ENCODE peak calls at places on chromosomes 16 and 17, in nine cellular contexts. B, J, H, W, R, V, S, K and Y are unnamed samples. For H3K9me3 and H3K27me3, the result is how much of the 10 kb centered on the place peaks cover.

GRCh38 chr17:35147313-35147982 is at the start of gene UNC45B:
- DNase-seq in J (peak), R (no peak), K (no peak), V (no peak), H (no peak), B (no peak), W (no peak), S (no peak), Y (peak)

GRCh38 chr16:15523092-15523541 is 88.7 kb downstream of the BMERB1 start:
- DNase-seq in S (no peak), R (no peak), V (no peak), H (no peak), B (no peak), J (no peak), K (no peak), W (peak), Y (peak)

GRCh38 chr16:79210629-79211028 is 389.9 kb downstream of the MAF start:
- DNase-seq in S (no peak), H (no peak), W (no peak), V (no peak), J (no peak), K (no peak), B (no peak), R (no peak), Y (no peak)

GRCh38 chr16:10871157-10871991 is 5.6 kb upstream of the CIITA start:
- DNase-seq in V (peak), S (peak), H (no peak), W (peak), B (peak), K (peak), J (peak), R (no peak), Y (no peak)

GRCh38 chr16:194516-194915 is 14.3 kb downstream of the HBQ1 start:
- DNase-seq in H (no peak), V (peak), W (no peak), B (no peak), R (no peak), K (no peak), S (no peak), J (no peak), Y (no peak)

GRCh38 chr17:77768475-77768874 is 190.0 kb upstream of the TNRC6C start:
- DNase-seq in R (no peak), J (no peak), H (no peak), W (no peak), V (no peak), S (no peak), B (no peak), K (no peak), Y (no peak)

GRCh38 chr17:39668141-39668924 is at the start of gene PNMT:
- DNase-seq in K (peak), S (no peak), R (peak), B (peak), W (peak), V (peak), J (peak), H (no peak), Y (peak)

GRCh38 chr17:67575325-67575724 is 142.4 kb upstream of the NOL11 start:
- DNase-seq in S (no peak), V (no peak), B (no peak), J (no peak), R (no peak), K (no peak), W (peak), H (peak), Y (no peak)

GRCh38 chr17:80986816-80987480 is 4.7 kb upstream of the CHMP6 start:
- DNase-seq in H (no peak), S (peak), V (no peak), R (no peak), W (no peak), J (peak), B (no peak), K (peak), Y (peak)

GRCh38 chr17:44758414-44759095 is at the start of gene ADAM11:
- DNase-seq in S (no peak), K (no peak), V (no peak), B (no peak), W (no peak), H (no peak), R (peak), J (no peak), Y (no peak)

GRCh38 chr17:81025756-81026155 is 9.2 kb upstream of the BAIAP2 start:
- DNase-seq in V (no peak), R (no peak), S (no peak), K (no peak), W (no peak), B (no peak), H (no peak), J (peak), Y (peak)

GRCh38 chr17:82772026-82772425 is 20.2 kb downstream of the TBCD start:
- DNase-seq in W (peak), R (no peak), K (no peak), V (peak), J (no peak), B (no peak), S (no peak), H (no peak), Y (peak)

GRCh38 chr17:50101346-50102163 is 6.4 kb downstream of the PDK2 start:
- DNase-seq in S (peak), H (no peak), J (no peak), K (no peak), R (peak), B (no peak), W (peak), V (no peak), Y (peak)

GRCh38 chr17:3843935-3844516 is 2.0 kb downstream of the NCBP3 start:
- DNase-seq in V (peak), H (no peak), W (peak), B (no peak), K (no peak), R (peak), S (no peak), J (peak), Y (no peak)

GRCh38 chr17:74194682-74195081 is 8.8 kb upstream of the RPL38 start:
- DNase-seq in B (no peak), K (no peak), J (no peak), V (no peak), H (no peak), R (no peak), W (no peak), S (no peak), Y (no peak)

GRCh38 chr17:59381716-59382570 is 50.5 kb downstream of the YPEL2 start:
- DNase-seq in S (peak), W (peak), B (no peak), J (no peak), H (no peak), R (no peak), V (no peak), K (peak), Y (no peak)

GRCh38 chr17:40093005-40093579 is 7.3 kb downstream of the NR1D1 start:
- DNase-seq in V (no peak), W (no peak), S (no peak), R (no peak), H (no peak), J (no peak), B (peak), K (no peak), Y (no peak)

GRCh38 chr16:50884066-50884860 is 142.4 kb downstream of the CYLD start:
- DNase-seq in S (no peak), H (peak), R (peak), K (no peak), J (no peak), V (no peak), B (no peak), W (no peak), Y (no peak)

GRCh38 chr17:48500435-48501426 is 30.1 kb downstream of the HOXB1 start:
- DNase-seq in V (peak), H (no peak), J (no peak), S (peak), W (peak), R (peak), K (no peak), B (no peak), Y (peak)

GRCh38 chr16:87681990-87682570 is 79.8 kb downstream of the JPH3 start:
- DNase-seq in H (no peak), W (no peak), B (no peak), R (peak), K (no peak), J (no peak), V (peak), S (no peak), Y (no peak)

GRCh38 chr16:11057696-11058345 is 113.5 kb downstream of the CLEC16A start:
- DNase-seq in K (no peak), S (no peak), B (no peak), W (no peak), H (no peak), V (no peak), J (no peak), R (no peak), Y (no peak)

GRCh38 chr17:79618383-79619067 is 7.7 kb upstream of the RBFOX3 start:
- DNase-seq in K (peak), J (peak), R (peak), B (no peak), W (no peak), V (no peak), S (peak), H (no peak), Y (peak)

GRCh38 chr17:2238432-2239169 is 65.0 kb downstream of the SMG6 start:
- DNase-seq in S (peak), K (no peak), V (no peak), H (no peak), R (no peak), J (no peak), W (peak), B (no peak), Y (peak)

GRCh38 chr16:57194512-57194911 is 8.4 kb downstream of the RSPRY1 start:
- DNase-seq in B (no peak), H (no peak), R (no peak), W (no peak), J (no peak), V (peak), S (no peak), K (no peak), Y (no peak)

GRCh38 chr17:56809106-56809819 is 24.5 kb downstream of the C17orf67 start:
- DNase-seq in V (no peak), S (no peak), H (no peak), R (no peak), K (no peak), B (no peak), W (no peak), J (peak), Y (no peak)

GRCh38 chr17:67488161-67488560 is 111.1 kb downstream of the PITPNC1 start:
- DNase-seq in V (peak), R (peak), H (no peak), S (no peak), B (no peak), J (no peak), K (peak), W (no peak), Y (peak)

GRCh38 chr17:54950116-54950515 is 18.3 kb downstream of the COX11 start:
- DNase-seq in R (no peak), S (no peak), H (no peak), J (no peak), W (no peak), K (no peak), V (no peak), B (no peak), Y (no peak)

GRCh38 chr16:50368410-50369132 is at the start of gene BRD7:
- DNase-seq in B (peak), V (peak), R (peak), H (no peak), K (peak), J (peak), S (peak), W (peak), Y (peak)

GRCh38 chr16:82240111-82240510 is 70.1 kb upstream of the MPHOSPH6 start:
- DNase-seq in B (no peak), V (peak), J (no peak), S (no peak), R (no peak), W (no peak), H (no peak), K (no peak), Y (no peak)

GRCh38 chr17:19369846-19370492 is 7.4 kb upstream of the B9D1 start:
- DNase-seq in H (no peak), B (peak), V (no peak), W (peak), J (peak), R (no peak), K (no peak), S (peak), Y (no peak)

GRCh38 chr16:27920391-27920891 is 143.1 kb downstream of the GSG1L start:
- DNase-seq in R (peak), V (no peak), J (peak), S (no peak), H (no peak), B (no peak), K (no peak), W (no peak), Y (no peak)

GRCh38 chr17:1372618-1373017 is 27.4 kb downstream of the YWHAE start:
- DNase-seq in R (no peak), H (no peak), S (no peak), W (no peak), J (no peak), B (no peak), V (no peak), K (no peak), Y (no peak)

GRCh38 chr17:7855643-7856080 is 796 bp downstream of the TMEM88 start:
- DNase-seq in J (no peak), S (peak), H (no peak), B (no peak), K (peak), W (no peak), R (no peak), V (no peak), Y (no peak)

GRCh38 chr16:68404736-68405345 is 43.5 kb downstream of the SMPD3 start:
- DNase-seq in H (no peak), J (peak), V (no peak), R (no peak), W (no peak), B (no peak), K (no peak), S (no peak), Y (no peak)

GRCh38 chr16:14289692-14290340 is 218.7 kb downstream of the MRTFB start:
- DNase-seq in J (peak), H (no peak), B (no peak), K (no peak), R (peak), W (no peak), S (no peak), V (no peak), Y (no peak)

GRCh38 chr17:65121368-65121767 is 15.8 kb upstream of the RGS9 start:
- DNase-seq in W (no peak), S (no peak), B (no peak), J (no peak), K (no peak), H (no peak), V (no peak), R (no peak), Y (no peak)

GRCh38 chr17:74485012-74485743 is 18.7 kb downstream of the CD300A start:
- DNase-seq in V (no peak), J (no peak), K (peak), R (peak), W (no peak), B (no peak), S (no peak), H (no peak), Y (no peak)

GRCh38 chr16:5381481-5381880 is 283.9 kb upstream of the EEF2KMT start:
- DNase-seq in K (no peak), S (no peak), H (no peak), V (no peak), J (no peak), B (no peak), W (no peak), R (no peak), Y (no peak)

GRCh38 chr17:74840989-74841666 is 18.6 kb downstream of the GRIN2C start:
- DNase-seq in W (peak), H (no peak), K (peak), V (peak), S (peak), J (no peak), B (no peak), R (peak), Y (peak)

DNA sequence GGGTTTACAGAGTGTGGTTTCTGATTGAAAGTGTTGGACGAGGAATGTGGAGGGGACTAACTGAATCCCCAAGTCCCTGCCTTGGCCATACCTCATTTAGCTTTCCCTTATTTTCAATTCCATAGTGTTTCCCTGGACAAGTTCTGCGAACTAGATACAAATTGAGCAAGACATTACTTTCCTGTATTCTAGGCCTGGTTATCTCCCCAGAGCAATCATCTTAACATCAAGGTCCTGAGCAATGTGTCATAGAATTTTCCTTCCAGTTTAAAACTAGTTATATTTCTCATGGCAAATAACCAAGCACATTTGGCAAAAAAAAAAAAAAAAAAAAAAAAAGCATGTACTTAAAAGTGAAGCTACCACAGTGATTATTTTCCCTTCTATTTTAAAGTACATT is 330.1 kb downstream of the CDH11 start:
- DNase-seq in J (no peak), W (no peak), H (no peak), V (peak), B (no peak), K (no peak), S (no peak), R (no peak), Y (no peak)
- H3K9me3 ChIP-seq in J (under half), W (under half), H (under half), V (under half), B (under half), K (under half), S (under half), R (under half), Y (under half)

GRCh38 chr17:28415886-28416285 is 9.9 kb upstream of the SLC46A1 start:
- DNase-seq in S (no peak), R (no peak), W (no peak), H (no peak), V (no peak), J (no peak), K (no peak), B (no peak), Y (no peak)

GRCh38 chr17:28421775-28422305 is 15.8 kb upstream of the SLC46A1 start:
- DNase-seq in R (no peak), S (no peak), J (no peak), H (no peak), B (no peak), K (no peak), W (no peak), V (no peak), Y (no peak)

GRCh38 chr17:28413804-28414203 is 7.8 kb upstream of the SLC46A1 start:
- DNase-seq in J (no peak), H (no peak), S (no peak), K (no peak), W (no peak), R (peak), B (no peak), V (no peak), Y (no peak)

GRCh38 chr17:28412131-28412530 is 6.1 kb upstream of the SLC46A1 start:
- DNase-seq in S (no peak), K (no peak), W (no peak), B (no peak), R (no peak), H (no peak), J (no peak), V (no peak), Y (no peak)

DNA sequence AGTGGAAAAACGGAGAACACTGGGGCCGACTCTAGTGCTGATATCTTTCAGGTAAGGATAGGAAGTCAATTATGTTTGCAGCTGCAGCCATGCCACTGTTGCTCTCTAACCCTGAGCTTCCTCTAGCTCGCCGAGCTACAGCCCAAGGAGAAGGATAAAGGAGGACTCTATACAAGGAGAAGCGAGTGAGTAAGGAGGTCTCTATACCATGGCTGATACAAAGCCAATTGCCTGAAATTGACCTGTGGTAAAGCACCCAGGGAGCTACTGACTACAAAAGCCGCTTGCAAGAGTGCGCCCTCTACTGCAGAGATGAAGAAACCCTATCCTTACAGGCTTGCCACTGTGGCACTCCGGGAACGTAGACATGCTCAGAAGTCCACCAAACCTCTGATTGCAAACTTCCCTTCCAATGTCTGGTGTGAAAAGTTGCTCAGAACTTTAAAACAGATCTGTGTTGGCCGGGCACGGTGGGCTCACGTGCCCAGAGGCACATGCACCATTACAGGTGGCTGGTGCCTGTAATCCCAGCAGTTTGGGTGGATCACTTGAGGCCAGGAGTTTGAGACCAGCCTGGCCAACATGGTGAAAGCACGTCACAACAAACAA is 10.8 kb upstream of the SLC46A1 start:
- DNase-seq in V (peak), J (no peak), S (no peak), B (peak), H (peak), K (no peak), W (peak), R (peak), Y (no peak)
- H3K27me3 ChIP-seq in V (under half), J (under half), S (under half), B (under half), H (under half), K (under half), W (under half), R (under half), Y (under half)

GRCh38 chr16:75798714-75799113 is 72.4 kb upstream of the CPHXL start:
- DNase-seq in J (no peak), B (no peak), R (no peak), W (no peak), V (no peak), H (no peak), S (no peak), K (no peak), Y (no peak)
- H3K27ac ChIP-seq in J (no peak), B (no peak), R (no peak), W (no peak), V (no peak), H (no peak), S (no peak), K (no peak), Y (no peak)

DNA sequence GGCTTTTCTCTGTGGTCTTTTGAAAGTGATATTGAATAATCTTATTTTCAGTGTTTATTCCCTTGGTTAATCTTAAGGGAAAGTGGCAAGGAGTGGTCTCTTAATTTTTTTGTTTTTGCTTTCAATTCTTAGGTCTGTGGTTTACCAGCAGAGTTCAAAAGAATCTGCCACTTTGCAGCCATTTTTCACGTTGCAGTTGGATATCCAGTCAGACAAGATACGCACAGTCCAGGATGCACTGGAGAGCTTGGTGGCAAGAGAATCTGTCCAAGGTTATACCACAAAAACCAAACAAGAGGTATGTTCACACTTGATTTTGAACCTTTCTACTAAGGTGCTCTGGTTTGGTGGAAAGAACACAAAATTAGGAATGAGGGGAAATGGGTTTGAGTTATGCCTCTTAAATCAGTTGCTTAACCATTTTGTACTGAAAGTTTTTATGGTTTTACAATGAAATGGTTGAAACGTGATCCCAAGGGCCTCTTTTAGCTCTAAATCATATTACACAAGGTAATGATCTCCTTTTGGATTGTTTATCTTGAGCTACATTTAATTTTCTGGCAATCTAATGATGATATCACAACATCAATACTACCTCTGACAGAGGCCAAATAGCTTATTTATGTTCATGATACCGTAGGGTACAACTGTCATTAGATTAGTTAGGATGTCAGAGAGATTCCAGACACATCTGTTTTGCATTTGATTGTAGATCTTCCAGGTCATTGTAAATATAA is 51.6 kb upstream of the CRISPLD2 start:
- DNase-seq in K (no peak), W (no peak), B (no peak), J (no peak), H (no peak), R (no peak), S (no peak), V (no peak), Y (no peak)
- H3K9me3 ChIP-seq in K (under half), W (under half), B (under half), J (under half), H (under half), R (under half), S (under half), V (under half), Y (under half)